ENCODE peak calls at places on chromosomes 1 and 21, in four cellular contexts. R, T, Y and C are unnamed samples.

GRCh38 chr1:57576750-57577149 is 152.9 kb upstream of the DAB1 start:
- DNase-seq in R (no peak), T (no peak), Y (no peak), C (no peak)

GRCh38 chr1:224170748-224171478 is 12.1 kb upstream of the DEGS1 start:
- DNase-seq in R (no peak), T (peak; percentile 15), Y (no peak), C (no peak)

GRCh38 chr1:172717722-172718455 is 59.0 kb downstream of the FASLG start:
- DNase-seq in R (no peak), T (no peak), Y (no peak), C (no peak)

GRCh38 chr1:240104662-240105061 is 13.0 kb downstream of the FMN2 start:
- DNase-seq in R (no peak), T (no peak), Y (no peak), C (no peak)

GRCh38 chr21:14972678-14973077 is 92.1 kb downstream of the NRIP1 start:
- DNase-seq in R (no peak), T (no peak), Y (no peak), C (no peak)

GRCh38 chr1:84997667-84998600 is 1.0 kb upstream of the MCOLN2 start:
- DNase-seq in R (no peak), T (peak; percentile 11), Y (no peak), C (no peak)

GRCh38 chr21:34276711-34277425 is 86.9 kb upstream of the KCNE2 start:
- DNase-seq in R (no peak), T (no peak), Y (no peak), C (no peak)

GRCh38 chr1:224769987-224770693 is 154.0 kb downstream of the CNIH3 start:
- DNase-seq in R (no peak), T (peak; percentile 50), Y (no peak), C (no peak)

GRCh38 chr1:49298304-49298703 is 521.6 kb upstream of the BEND5 start:
- DNase-seq in R (peak; percentile 25), T (no peak), Y (no peak), C (no peak)

GRCh38 chr21:37855568-37856391 is 60.5 kb downstream of the KCNJ6 start:
- DNase-seq in R (no peak), T (peak; percentile 69), Y (no peak), C (no peak)

GRCh38 chr1:18727956-18728355 is 97.3 kb downstream of the PAX7 start:
- DNase-seq in R (no peak), T (no peak), Y (no peak), C (no peak)
- TF ChIP-seq CTCF in R (no peak), T (no peak), Y (no peak), C (no peak)

GRCh38 chr1:213533125-213533524 is 454.6 kb upstream of the PROX1 start:
- DNase-seq in R (no peak), T (no peak), Y (no peak), C (no peak)
- TF ChIP-seq CTCF in R (no peak), T (no peak), Y (no peak), C (no peak)

GRCh38 chr1:210292276-210292851 is 36.3 kb upstream of the HHAT start:
- DNase-seq in R (no peak), T (peak; percentile 30), Y (peak; percentile 58), C (no peak)
- TF ChIP-seq CTCF in R (no peak), T (peak; percentile 30), Y (no peak), C (no peak)

GRCh38 chr1:1228596-1229321 is 3.0 kb downstream of the SDF4 start:
- DNase-seq in R (no peak), T (no peak), Y (no peak), C (no peak)

GRCh38 chr1:1229770-1230169 is 2.0 kb downstream of the SDF4 start:
- DNase-seq in R (no peak), T (no peak), Y (no peak), C (no peak)

GRCh38 chr1:1231400-1232223 is at the start of gene SDF4:
- DNase-seq in R (peak; percentile 79), T (peak; percentile 97), Y (peak; percentile 94), C (peak; percentile 91)

GRCh38 chr1:1232224-1232800 is at the start of gene B3GALT6:
- DNase-seq in R (no peak), T (no peak), Y (no peak), C (no peak)

GRCh38 chr1:1230656-1231399 is 973 bp downstream of the SDF4 start:
- DNase-seq in R (no peak), T (peak; percentile 63), Y (no peak), C (no peak)
- TF ChIP-seq CTCF in R (no peak), T (peak; percentile 41), Y (no peak), C (no peak)

GRCh38 chr1:80799457-80799856 is 1001.3 kb upstream of the ADGRL2 start:
- DNase-seq in R (no peak), T (no peak), Y (no peak), C (no peak)
- TF ChIP-seq CTCF in R (no peak), T (no peak), Y (no peak), C (no peak)

GRCh38 chr1:37965301-37965700 is 18.4 kb upstream of the INPP5B start:
- DNase-seq in R (no peak), T (no peak), Y (no peak), C (no peak)
- TF ChIP-seq CTCF in R (no peak), T (no peak), Y (no peak), C (no peak)